ENCODE peak calls at places on chromosomes 13 and 19, in nine cellular contexts. L is CD8-positive, alpha-beta T cell; G is H1; N is kidney; Y is transverse colon; M is ascending aorta; E is tibial artery; W is upper lobe of right lung; P is thoracic aorta. Z is an unnamed sample.

GRCh38 chr13:51874651-51875050 is 12.9 kb downstream of the CCDC70 start:
- DNase-seq in L (no peak), G (no peak), N (no peak), Y (no peak), M (peak), E (no peak), W (no peak), P (no peak), Z (no peak)

GRCh38 chr19:42926781-42927180 is 9.1 kb upstream of the PSG6 start:
- DNase-seq in L (no peak), G (no peak), N (no peak), Y (no peak), M (no peak), E (no peak), W (no peak), P (no peak), Z (no peak)

GRCh38 chr19:13056052-13056660 is 46.5 kb downstream of the LYL1 start:
- DNase-seq in L (no peak), G (peak), N (no peak), Y (peak), M (peak), E (peak), W (peak), P (no peak), Z (no peak)

GRCh38 chr13:79585033-79585432 is 104.1 kb downstream of the NDFIP2 start:
- DNase-seq in L (no peak), G (no peak), N (no peak), Y (no peak), M (no peak), E (no peak), W (no peak), P (no peak), Z (no peak)

GRCh38 chr13:62643007-62643483 is 1227.4 kb upstream of the PCDH20 start:
- DNase-seq in L (no peak), G (no peak), N (no peak), Y (no peak), M (no peak), E (no peak), W (no peak), P (no peak), Z (no peak)

GRCh38 chr19:49261602-49262001 is 63.4 kb downstream of the SLC6A16 start:
- DNase-seq in L (no peak), G (no peak), N (no peak), Y (no peak), M (no peak), E (no peak), W (no peak), P (no peak), Z (no peak)

GRCh38 chr19:1853295-1854031 is 5.2 kb upstream of the REXO1 start:
- DNase-seq in L (peak), G (peak), N (peak), Y (peak), M (peak), E (peak), W (peak), P (no peak), Z (no peak)

GRCh38 chr19:36973021-36973843 is 57.1 kb downstream of the ZNF568 start:
- DNase-seq in L (peak), G (no peak), N (peak), Y (peak), M (peak), E (peak), W (peak), P (peak), Z (peak)

GRCh38 chr13:80047406-80047805 is 293.5 kb downstream of the SPRY2 start:
- DNase-seq in L (no peak), G (no peak), N (no peak), Y (no peak), M (no peak), E (no peak), W (no peak), P (no peak), Z (no peak)

GRCh38 chr19:41705393-41706174 is 2.8 kb upstream of the CEACAM5 start:
- DNase-seq in L (peak), G (no peak), N (no peak), Y (peak), M (peak), E (no peak), W (peak), P (no peak), Z (no peak)

GRCh38 chr13:113065406-113066141 is 40.0 kb upstream of the F7 start:
- DNase-seq in L (no peak), G (no peak), N (peak), Y (no peak), M (no peak), E (no peak), W (no peak), P (no peak), Z (no peak)

GRCh38 chr13:29479716-29480492 is 115.6 kb downstream of the SLC7A1 start:
- DNase-seq in L (no peak), G (no peak), N (no peak), Y (no peak), M (peak), E (no peak), W (no peak), P (no peak), Z (no peak)

GRCh38 chr13:66048888-66049287 is 1181.2 kb downstream of the PCDH9 start:
- DNase-seq in L (no peak), G (no peak), N (no peak), Y (no peak), M (no peak), E (no peak), W (no peak), P (no peak), Z (no peak)

GRCh38 chr13:110264685-110265275 is 42.2 kb downstream of the COL4A1 start:
- DNase-seq in L (no peak), G (peak), N (no peak), Y (no peak), M (peak), E (no peak), W (no peak), P (no peak), Z (no peak)
- H3K27ac ChIP-seq in L (no peak), G (no peak), N (peak), Y (peak), M (peak), E (peak), W (no peak), P (peak), Z (no peak)

GRCh38 chr13:48574036-48574796 is 41.3 kb upstream of the RCBTB2 start:
- DNase-seq in L (no peak), G (no peak), N (no peak), Y (no peak), M (no peak), E (no peak), W (no peak), P (no peak), Z (no peak)
- H3K27ac ChIP-seq in L (no peak), G (no peak), N (no peak), Y (no peak), M (no peak), E (no peak), W (peak), P (no peak), Z (peak)

DNA sequence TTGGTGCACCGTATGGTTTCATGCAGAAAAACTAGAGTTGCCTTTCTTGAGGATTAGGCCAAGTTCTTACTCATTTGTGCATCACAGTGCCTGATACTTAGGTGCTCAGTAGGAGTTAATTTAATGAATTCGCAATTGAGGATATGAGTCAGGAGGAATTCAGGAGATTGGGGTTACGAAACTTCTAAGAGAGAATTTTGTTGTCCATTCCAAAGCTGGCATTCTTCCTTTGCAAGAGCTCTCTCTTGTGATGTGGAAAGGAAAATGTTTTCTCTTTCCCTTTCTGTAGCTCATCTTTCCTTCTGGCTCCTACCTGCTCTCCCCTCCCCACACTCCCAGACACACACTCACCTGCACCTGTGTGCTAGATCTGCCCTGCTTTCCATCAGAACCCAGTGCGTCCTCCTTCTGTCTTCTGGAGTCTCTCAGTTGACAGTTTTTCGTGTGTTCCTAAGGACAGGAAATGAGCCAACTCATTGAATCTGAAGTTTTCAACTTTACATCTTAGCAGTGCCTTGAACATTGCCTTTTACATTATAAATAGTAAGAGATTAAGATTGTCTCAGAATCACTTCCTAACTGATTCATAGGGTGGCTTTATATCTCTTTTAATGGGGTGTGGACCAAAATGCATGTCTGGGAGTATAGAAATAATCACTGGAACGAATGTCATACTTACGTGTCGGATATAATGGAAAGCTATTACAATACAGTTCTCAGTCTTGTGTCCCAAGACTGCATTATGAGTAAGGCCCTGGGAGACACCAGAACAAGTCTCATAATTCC is 19.7 kb upstream of the ERCC5 start:
- DNase-seq in L (no peak), G (no peak), N (no peak), Y (no peak), M (no peak), E (no peak), W (no peak), P (no peak), Z (no peak)
- H3K27ac ChIP-seq in L (no peak), G (no peak), N (peak), Y (no peak), M (no peak), E (no peak), W (no peak), P (no peak), Z (no peak)

DNA sequence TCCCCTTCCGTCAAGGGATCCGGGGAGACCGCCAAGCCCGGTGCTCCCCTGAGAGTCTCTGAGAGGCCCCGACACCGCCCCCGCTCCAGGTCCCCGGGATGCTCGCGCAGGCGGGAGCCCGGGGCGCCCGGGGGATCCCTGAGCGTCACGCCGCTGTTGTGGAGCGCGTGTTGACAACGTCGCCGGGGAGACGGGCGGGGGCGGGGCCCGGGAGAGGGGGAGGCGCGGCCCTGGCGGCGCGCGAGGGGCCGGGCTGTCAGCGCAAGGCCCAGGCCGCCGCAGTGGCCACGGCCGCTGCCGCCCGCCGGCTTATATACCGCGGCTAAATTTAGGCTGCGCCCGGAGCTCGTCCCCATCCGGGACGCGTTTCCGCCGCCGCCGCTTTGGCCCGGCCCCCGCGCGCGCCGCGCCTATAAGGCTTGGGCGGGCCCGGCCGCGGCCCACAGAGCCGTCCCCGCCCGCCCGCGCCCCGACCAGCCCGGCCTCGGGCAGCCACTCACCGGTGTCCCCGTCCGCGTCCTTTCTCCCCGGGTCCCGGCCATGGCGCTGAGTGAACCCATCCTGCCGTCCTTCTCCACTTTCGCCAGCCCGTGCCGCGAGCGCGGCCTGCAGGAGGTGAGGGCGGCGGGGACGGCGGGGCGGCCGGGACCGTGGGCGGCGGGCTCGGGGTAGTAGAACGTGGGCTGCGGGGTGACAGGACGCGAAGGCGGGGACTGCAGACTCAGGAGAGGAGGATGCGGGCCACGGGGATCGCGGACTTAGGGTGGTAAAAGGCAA is at the start of gene KLF2:
- DNase-seq in L (peak), G (peak), N (peak), Y (peak), M (peak), E (peak), W (peak), P (peak), Z (peak)
- H3K27ac ChIP-seq in L (peak), G (no peak), N (peak), Y (peak), M (peak), E (peak), W (peak), P (peak), Z (peak)

GRCh38 chr19:16257509-16258002 is 59.8 kb downstream of the AP1M1 start:
- DNase-seq in L (no peak), G (no peak), N (peak), Y (no peak), M (no peak), E (no peak), W (no peak), P (no peak), Z (no peak)
- H3K27ac ChIP-seq in L (no peak), G (no peak), N (peak), Y (peak), M (peak), E (no peak), W (peak), P (peak), Z (no peak)

GRCh38 chr19:45767881-45768643 is 990 bp downstream of the SIX5 start:
- DNase-seq in L (no peak), G (peak), N (peak), Y (peak), M (peak), E (peak), W (peak), P (no peak), Z (no peak)

GRCh38 chr19:45769821-45770191 is 754 bp upstream of the SIX5 start:
- DNase-seq in L (no peak), G (peak), N (peak), Y (peak), M (no peak), E (peak), W (no peak), P (no peak), Z (peak)

GRCh38 chr19:45769054-45769782 is at the start of gene SIX5:
- DNase-seq in L (peak), G (peak), N (peak), Y (peak), M (peak), E (peak), W (peak), P (peak), Z (no peak)

GRCh38 chr19:45767410-45767880 is 1.6 kb downstream of the SIX5 start:
- DNase-seq in L (no peak), G (no peak), N (peak), Y (peak), M (peak), E (peak), W (peak), P (no peak), Z (no peak)

DNA sequence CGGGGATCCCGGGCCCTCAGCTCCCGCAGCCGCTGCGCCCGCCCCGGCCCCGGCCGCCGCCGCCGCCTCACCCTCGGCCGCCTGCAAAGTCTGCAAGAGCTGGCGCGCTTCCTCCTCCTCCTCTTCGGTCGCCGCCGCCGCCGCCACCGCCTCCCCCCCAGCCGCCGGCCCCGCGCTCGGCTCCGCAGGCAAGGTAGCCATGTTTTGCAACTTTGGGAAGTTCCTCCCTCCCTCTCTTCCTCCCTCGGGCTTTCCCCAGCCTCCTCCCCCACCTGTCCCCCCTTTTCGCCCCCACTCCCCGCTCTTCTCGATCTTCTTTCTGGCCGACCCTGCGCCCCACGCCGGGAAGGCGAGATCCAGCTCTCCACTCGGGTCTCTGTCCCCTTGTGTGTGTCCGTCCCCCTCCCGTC is 403 bp downstream of the SIX5 start:
- DNase-seq in L (peak), G (peak), N (peak), Y (peak), M (no peak), E (no peak), W (no peak), P (no peak), Z (no peak)
- H3K27ac ChIP-seq in L (peak), G (peak), N (peak), Y (peak), M (peak), E (peak), W (peak), P (peak), Z (peak)

DNA sequence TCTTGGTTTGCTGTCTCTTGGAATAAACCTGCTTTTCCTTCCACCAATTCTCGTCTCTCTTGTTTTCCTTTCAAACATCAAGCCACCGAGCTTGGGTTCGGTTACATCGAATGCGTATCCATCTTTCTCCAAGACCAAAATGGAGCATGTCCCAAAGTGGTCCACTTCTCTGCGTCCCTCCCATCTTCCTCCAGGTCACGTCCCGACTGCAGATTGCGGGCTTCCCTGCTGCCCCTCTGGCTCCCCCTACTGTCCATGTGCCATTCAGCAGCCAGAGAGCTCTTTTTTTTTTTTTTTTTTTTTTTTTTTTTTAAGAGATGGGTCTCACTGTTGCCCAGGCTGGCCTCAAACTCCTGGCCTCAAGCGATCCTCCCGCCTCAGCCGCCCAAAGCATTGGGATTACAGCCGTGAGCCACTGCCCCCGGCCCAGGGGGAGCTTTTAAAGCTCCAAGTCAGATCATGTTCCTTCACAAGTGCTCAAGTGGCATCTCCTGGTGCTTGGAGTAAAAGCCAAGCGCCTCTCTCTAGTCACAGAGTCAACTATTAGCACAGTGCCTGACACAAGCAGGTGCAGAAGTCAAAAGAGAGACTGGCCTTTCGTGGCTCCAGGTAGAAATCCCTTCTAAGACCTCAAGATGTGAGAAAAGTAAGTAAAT is 10.0 kb downstream of the COL5A3 start:
- DNase-seq in L (peak), G (peak), N (no peak), Y (peak), M (peak), E (peak), W (peak), P (peak), Z (peak)
- H3K27ac ChIP-seq in L (no peak), G (no peak), N (no peak), Y (no peak), M (no peak), E (no peak), W (no peak), P (no peak), Z (no peak)

GRCh38 chr13:99721606-99722384 is 220.5 kb downstream of the TM9SF2 start:
- DNase-seq in L (no peak), G (peak), N (no peak), Y (no peak), M (no peak), E (no peak), W (no peak), P (no peak), Z (no peak)
- H3K27ac ChIP-seq in L (no peak), G (peak), N (no peak), Y (no peak), M (no peak), E (no peak), W (no peak), P (no peak), Z (no peak)

GRCh38 chr19:3545669-3546034 is 6.7 kb downstream of the TEKTIP1 start:
- DNase-seq in L (no peak), G (no peak), N (no peak), Y (no peak), M (no peak), E (no peak), W (no peak), P (no peak), Z (no peak)

GRCh38 chr19:3547301-3547731 is 8.3 kb downstream of the TEKTIP1 start:
- DNase-seq in L (peak), G (no peak), N (no peak), Y (no peak), M (no peak), E (no peak), W (no peak), P (no peak), Z (no peak)

GRCh38 chr19:3547767-3548282 is 8.9 kb downstream of the TEKTIP1 start:
- DNase-seq in L (no peak), G (no peak), N (peak), Y (no peak), M (no peak), E (no peak), W (no peak), P (no peak), Z (no peak)

GRCh38 chr19:3544742-3545668 is 6.0 kb downstream of the TEKTIP1 start:
- DNase-seq in L (peak), G (peak), N (peak), Y (peak), M (peak), E (peak), W (peak), P (no peak), Z (peak)

DNA sequence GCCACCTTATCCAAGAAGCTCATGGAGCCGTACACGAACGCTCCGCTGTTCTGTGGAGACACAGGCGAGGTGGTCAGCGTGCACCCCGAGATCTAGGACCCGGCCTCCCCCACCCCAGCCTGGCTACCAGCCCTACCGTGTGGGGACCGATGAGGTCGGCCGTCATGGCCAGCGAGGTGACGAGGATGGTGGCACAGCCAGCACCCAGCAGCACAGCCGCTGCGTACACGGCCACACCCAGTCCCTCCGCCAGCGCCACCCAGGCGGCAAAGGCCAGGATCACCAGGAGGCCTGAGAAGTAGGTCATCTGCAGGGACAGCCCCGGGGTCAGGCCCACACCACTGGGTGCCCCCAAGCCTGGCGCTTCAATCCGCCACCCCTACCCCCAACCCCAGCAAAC is 7.1 kb downstream of the TEKTIP1 start:
- DNase-seq in L (no peak), G (no peak), N (peak), Y (no peak), M (no peak), E (no peak), W (no peak), P (no peak), Z (no peak)
- H3K27ac ChIP-seq in L (no peak), G (no peak), N (no peak), Y (no peak), M (no peak), E (no peak), W (no peak), P (no peak), Z (no peak)

Z was measured in caudate nucleus.